ENCODE peak calls at places on chromosomes 12 and 14, in five cellular contexts. T is brain pericyte, M is NCI-H1436, C is small intestine, H is WTC11. N is an unnamed sample.
A peak's percentile ranks its signal among the peaks of the same experiment; 100 is the strongest.

GRCh38 chr12:54371328-54372112 is 7.2 kb upstream of the GPR84 start:
- DNase-seq in C (no peak), T (no peak), M (no peak), H (no peak), N (no peak)

GRCh38 chr12:24848941-24849477 is 99.9 kb downstream of the BCAT1 start:
- DNase-seq in H (no peak), M (no peak), C (no peak), T (no peak), N (no peak)

GRCh38 chr12:25764892-25765291 is 193.6 kb upstream of the RASSF8 start:
- DNase-seq in M (no peak), H (no peak), C (no peak), T (no peak), N (no peak)

GRCh38 chr14:77111021-77111420 is 13.0 kb downstream of the CIPC start:
- DNase-seq in H (peak; percentile 69), C (no peak), M (no peak), T (no peak), N (no peak)

GRCh38 chr14:80930095-80930494 is 11.4 kb downstream of the CEP128 start:
- DNase-seq in T (no peak), M (no peak), C (no peak), H (no peak), N (no peak)

GRCh38 chr14:46691819-46692218 is 40.2 kb upstream of the RPL10L start:
- DNase-seq in T (no peak), M (no peak), C (no peak), H (no peak), N (no peak)

GRCh38 chr12:115830633-115831032 is 446.9 kb downstream of the MED13L start:
- DNase-seq in M (no peak), C (no peak), H (no peak), T (no peak), N (no peak)

GRCh38 chr14:22852940-22853767 is 16.8 kb downstream of the MMP14 start:
- DNase-seq in M (peak; percentile 71), T (peak; percentile 71), C (peak; percentile 87), H (peak; percentile 98), N (peak; percentile 65)

GRCh38 chr14:54446201-54446693 is 5.1 kb upstream of the CNIH1 start:
- DNase-seq in M (peak; percentile 14), C (peak; percentile 53), H (no peak), T (no peak), N (no peak)

GRCh38 chr14:105602243-105602750 is 75.9 kb downstream of the TMEM121 start:
- DNase-seq in H (no peak), M (no peak), C (no peak), T (no peak), N (no peak)

GRCh38 chr12:10861366-10861765 is 12.1 kb upstream of the PRR4 start:
- DNase-seq in M (no peak), C (no peak), H (no peak), T (no peak), N (no peak)